ENCODE peak calls at places on chromosomes 5 and 9, in seven cellular contexts. I is CD8-positive, alpha-beta T cell; N is neural progenitor cell; J is astrocyte of the cerebellum; P is lower leg skin; K is HCT116; L is upper lobe of right lung. Z is an unnamed sample.

GRCh38 chr9:68942790-68943189 is 71.1 kb downstream of the PRKACG start:
- DNase-seq in I (no peak), N (no peak), J (no peak), P (no peak), K (no peak), L (no peak), Z (no peak)

GRCh38 chr5:144315994-144316634 is 145.4 kb downstream of the KCTD16 start:
- DNase-seq in I (no peak), N (no peak), J (no peak), P (no peak), K (no peak), L (no peak), Z (no peak)

GRCh38 chr5:115389074-115389798 is 92.8 kb upstream of the CCDC112 start:
- DNase-seq in I (no peak), N (no peak), J (no peak), P (no peak), K (no peak), L (no peak), Z (no peak)

GRCh38 chr5:139579-140442 is 47.8 kb downstream of the PLEKHG4B start:
- DNase-seq in I (no peak), N (no peak), J (no peak), P (peak; percentile 64), K (no peak), L (no peak), Z (no peak)

GRCh38 chr5:55407059-55407684 is 99.4 kb downstream of the MTREX start:
- DNase-seq in I (no peak), N (peak; percentile 37), J (peak; percentile 42), P (no peak), K (peak; percentile 22), L (no peak), Z (no peak)

GRCh38 chr5:66440202-66440680 is 156.0 kb upstream of the MAST4 start:
- DNase-seq in I (no peak), N (no peak), J (peak; percentile 35), P (no peak), K (no peak), L (no peak), Z (no peak)

GRCh38 chr5:119578937-119579336 is 50.4 kb upstream of the FAM170A start:
- DNase-seq in I (no peak), N (peak; percentile 50), J (no peak), P (no peak), K (peak; percentile 70), L (no peak), Z (no peak)

GRCh38 chr5:146340260-146341081 is 1.8 kb downstream of the POU4F3 start:
- DNase-seq in I (no peak), N (peak; percentile 92), J (peak; percentile 41), P (no peak), K (no peak), L (peak; percentile 72), Z (no peak)

GRCh38 chr5:75034137-75034739 is 18.1 kb downstream of the GCNT4 start:
- DNase-seq in I (peak; percentile 57), N (no peak), J (no peak), P (no peak), K (no peak), L (no peak), Z (no peak)

GRCh38 chr5:38400365-38400764 is 142.0 kb downstream of the EGFLAM start:
- DNase-seq in I (no peak), N (no peak), J (no peak), P (no peak), K (no peak), L (no peak), Z (no peak)

GRCh38 chr5:2475902-2476301 is 275.6 kb downstream of the IRX2 start:
- DNase-seq in I (no peak), N (no peak), J (no peak), P (no peak), K (no peak), L (no peak), Z (no peak)
- TF ChIP-seq CTCF in I (no peak), N (peak; percentile 9), J (no peak), P (no peak), K (no peak), L (no peak), Z (peak; percentile 19)

GRCh38 chr9:82457959-82458358 is 469.4 kb downstream of the SPATA31D1 start:
- DNase-seq in I (no peak), N (peak; percentile 37), J (no peak), P (no peak), K (no peak), L (no peak), Z (no peak)
- TF ChIP-seq CTCF in I (no peak), N (no peak), J (no peak), P (no peak), K (no peak), L (no peak), Z (no peak)

GRCh38 chr9:32918628-32919027 is 82.8 kb downstream of the APTX start:
- DNase-seq in I (no peak), N (no peak), J (no peak), P (no peak), K (no peak), L (no peak), Z (no peak)
- TF ChIP-seq CTCF in I (no peak), N (no peak), J (no peak), P (no peak), K (no peak), L (no peak), Z (no peak)

DNA sequence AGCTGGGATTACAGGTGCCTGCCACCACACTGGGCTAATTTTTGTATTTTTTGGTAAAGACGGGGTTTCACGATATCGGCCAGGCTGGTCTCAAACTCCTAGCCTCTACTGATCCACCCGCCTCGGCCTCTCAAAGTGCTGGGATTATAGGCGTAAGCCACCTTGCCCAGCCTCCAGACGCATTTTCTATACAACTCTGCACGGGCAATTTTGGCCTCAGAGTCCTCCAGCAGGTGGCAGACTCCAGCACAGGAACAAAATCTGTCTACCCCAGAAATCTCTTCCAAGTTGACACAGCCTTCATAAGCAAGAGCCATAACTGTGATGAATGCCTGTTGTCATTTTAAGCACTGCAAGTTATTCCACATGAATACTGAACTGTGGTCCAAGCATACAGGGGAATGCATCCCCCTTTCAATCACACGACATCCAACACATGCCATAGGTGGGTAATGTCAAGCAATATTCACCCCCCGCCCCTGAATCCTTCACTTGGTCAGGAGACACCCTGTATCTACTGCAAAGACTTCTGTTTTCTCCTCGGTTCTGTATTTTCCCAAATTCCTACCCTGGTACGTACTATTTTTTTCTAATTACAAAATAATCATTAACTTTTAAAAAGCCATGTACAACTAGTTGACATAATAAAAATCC is 50.8 kb downstream of the ALDH7A1 start:
- DNase-seq in I (peak; percentile 36), N (peak; percentile 50), J (no peak), P (no peak), K (peak; percentile 19), L (no peak), Z (no peak)
- TF ChIP-seq CTCF in I (peak; percentile 34), N (peak; percentile 67), J (peak; percentile 69), P (no peak), K (peak; percentile 76), L (peak; percentile 43), Z (no peak)

DNA sequence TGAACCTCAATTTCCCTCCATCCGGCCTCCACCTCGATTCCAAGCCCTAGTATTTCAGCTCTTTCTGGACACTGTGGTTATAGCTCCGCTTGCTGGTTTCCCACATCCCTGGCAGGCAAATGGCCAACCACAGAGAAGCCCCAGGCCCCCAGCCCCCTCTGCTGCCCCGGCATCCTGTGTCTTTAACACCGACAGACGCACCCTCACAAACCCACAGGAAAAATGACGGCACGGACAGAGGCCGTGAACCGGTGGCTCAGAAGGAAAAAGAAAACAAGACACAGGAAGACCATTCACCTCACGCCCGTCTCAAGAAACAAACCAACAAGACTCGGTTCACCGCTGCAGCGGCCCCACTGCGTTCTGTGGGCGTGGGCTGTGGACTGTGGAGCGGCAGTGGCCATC is 1.5 kb upstream of the CLIC3 start:
- DNase-seq in I (peak; percentile 55), N (no peak), J (no peak), P (no peak), K (no peak), L (no peak), Z (no peak)
- TF ChIP-seq CTCF in I (no peak), N (no peak), J (no peak), P (no peak), K (no peak), L (peak; percentile 8), Z (no peak)

DNA sequence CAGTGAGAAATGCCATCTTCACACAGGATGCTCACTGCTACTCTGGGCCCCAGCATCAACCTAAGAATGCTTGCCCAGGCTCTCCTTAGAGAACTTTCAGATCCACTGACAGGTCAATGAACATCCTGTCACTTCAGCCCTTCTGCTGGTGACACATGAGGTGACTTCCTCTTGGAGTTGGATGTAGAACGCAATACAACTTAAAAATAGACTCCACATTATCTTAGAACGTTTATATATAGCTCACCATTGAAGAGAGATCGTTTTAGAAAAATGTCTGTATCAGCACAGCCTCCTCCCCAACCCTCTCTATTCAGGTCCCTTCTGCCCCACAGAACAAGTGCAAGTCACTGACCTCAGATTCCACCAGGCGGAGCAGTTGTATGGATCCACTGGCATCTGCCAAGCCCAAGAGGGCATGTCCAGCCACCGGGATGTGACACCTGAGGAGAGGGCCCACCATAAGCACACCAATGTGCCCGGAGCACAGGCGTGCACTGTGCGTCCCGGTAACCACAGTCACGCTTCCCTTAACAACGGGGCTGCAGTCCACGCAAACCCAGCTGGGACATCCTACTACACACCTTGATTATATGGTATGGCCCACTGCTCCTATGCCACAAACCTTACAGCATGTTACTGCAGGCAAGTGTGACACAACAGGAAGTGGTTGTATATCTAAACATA is 2.9 kb downstream of the DPH7 start:
- DNase-seq in I (no peak), N (no peak), J (no peak), P (no peak), K (no peak), L (no peak), Z (no peak)
- TF ChIP-seq CTCF in I (no peak), N (no peak), J (no peak), P (no peak), K (no peak), L (no peak), Z (no peak)

GRCh38 chr5:94111209-94112004 is 370.0 kb upstream of the POU5F2 start:
- DNase-seq in I (peak; percentile 93), N (peak; percentile 89), J (peak; percentile 94), P (peak; percentile 99), K (peak; percentile 95), L (peak; percentile 97), Z (peak; percentile 89)
- TF ChIP-seq CTCF in I (no peak), N (peak; percentile 38), J (peak; percentile 24), P (no peak), K (no peak), L (peak; percentile 21), Z (no peak)

GRCh38 chr5:1292846-1293415 is 1.9 kb downstream of the TERT start:
- DNase-seq in I (no peak), N (no peak), J (no peak), P (peak; percentile 49), K (no peak), L (peak; percentile 54), Z (no peak)
- TF ChIP-seq CTCF in I (no peak), N (no peak), J (no peak), P (no peak), K (no peak), L (no peak), Z (no peak)

GRCh38 chr5:130045334-130045733 is 141.1 kb downstream of the CHSY3 start:
- DNase-seq in I (no peak), N (no peak), J (no peak), P (no peak), K (no peak), L (no peak), Z (no peak)
- TF ChIP-seq CTCF in I (no peak), N (no peak), J (no peak), P (no peak), K (no peak), L (no peak), Z (no peak)

GRCh38 chr5:171365351-171365750 is 22.3 kb upstream of the NPM1 start:
- DNase-seq in I (no peak), N (peak; percentile 68), J (no peak), P (no peak), K (no peak), L (peak; percentile 2), Z (no peak)
- TF ChIP-seq CTCF in I (no peak), N (peak; percentile 77), J (peak; percentile 50), P (no peak), K (peak; percentile 83), L (peak; percentile 25), Z (no peak)

Z was measured in mesothelial cell of epicardium.